ENCODE peak calls at places on chromosomes 6 and 20, in five cellular contexts. F is CD8-positive, alpha-beta T cell; T is fibroblast of the aortic adventitia; K is thoracic aorta; U is tibial artery. C is an unnamed sample.

GRCh38 chr6:7591770-7592169 is 1.8 kb downstream of the SNRNP48 start:
- DNase-seq in F (no peak), T (no peak), K (no peak), U (no peak), C (no peak)

GRCh38 chr6:111792914-111793700 is 80.1 kb downstream of the FYN start:
- DNase-seq in F (no peak), T (no peak), K (no peak), U (no peak), C (no peak)

GRCh38 chr20:24987873-24988835 is 4.4 kb downstream of the APMAP start:
- DNase-seq in F (no peak), T (no peak), K (no peak), U (no peak), C (no peak)

GRCh38 chr6:36633915-36634314 is 39.8 kb downstream of the SRSF3 start:
- DNase-seq in F (no peak), T (peak; percentile 97), K (no peak), U (peak; percentile 85), C (peak; percentile 53)

GRCh38 chr6:106069478-106069877 is 16.7 kb upstream of the PRDM1 start:
- DNase-seq in F (no peak), T (peak; percentile 93), K (no peak), U (no peak), C (peak; percentile 84)

GRCh38 chr6:167422934-167423333 is 98.0 kb downstream of the TTLL2 start:
- DNase-seq in F (no peak), T (no peak), K (no peak), U (no peak), C (no peak)

GRCh38 chr6:24517659-24518538 is 23.1 kb downstream of the ALDH5A1 start:
- DNase-seq in F (no peak), T (no peak), K (no peak), U (no peak), C (no peak)

GRCh38 chr6:47242483-47243386 is 67.0 kb downstream of the TNFRSF21 start:
- DNase-seq in F (peak; percentile 61), T (peak; percentile 90), K (no peak), U (peak; percentile 85), C (peak; percentile 85)

GRCh38 chr20:13800728-13801134 is 15.9 kb downstream of the NDUFAF5 start:
- DNase-seq in F (no peak), T (peak; percentile 99), K (peak; percentile 6), U (peak; percentile 71), C (peak; percentile 98)

GRCh38 chr6:136362421-136363090 is 72.9 kb upstream of the BCLAF1 start:
- DNase-seq in F (no peak), T (no peak), K (no peak), U (no peak), C (no peak)

GRCh38 chr20:10250902-10251301 is 32.3 kb downstream of the SNAP25 start:
- DNase-seq in F (no peak), T (no peak), K (no peak), U (no peak), C (no peak)

GRCh38 chr6:127776320-127776719 is 124.5 kb downstream of the THEMIS start:
- DNase-seq in F (no peak), T (no peak), K (no peak), U (no peak), C (no peak)

GRCh38 chr6:1388927-1389790 is at the start of gene FOXF2:
- DNase-seq in F (no peak), T (no peak), K (no peak), U (no peak), C (peak; percentile 31)

GRCh38 chr6:1389791-1390070 is 355 bp downstream of the FOXF2 start:
- DNase-seq in F (no peak), T (no peak), K (no peak), U (no peak), C (no peak)

GRCh38 chr6:1390071-1390804 is 862 bp downstream of the FOXF2 start:
- DNase-seq in F (no peak), T (peak; percentile 63), K (no peak), U (no peak), C (peak; percentile 69)

GRCh38 chr6:1391692-1392309 is 2.4 kb downstream of the FOXF2 start:
- DNase-seq in F (no peak), T (peak; percentile 47), K (no peak), U (no peak), C (no peak)

DNA sequence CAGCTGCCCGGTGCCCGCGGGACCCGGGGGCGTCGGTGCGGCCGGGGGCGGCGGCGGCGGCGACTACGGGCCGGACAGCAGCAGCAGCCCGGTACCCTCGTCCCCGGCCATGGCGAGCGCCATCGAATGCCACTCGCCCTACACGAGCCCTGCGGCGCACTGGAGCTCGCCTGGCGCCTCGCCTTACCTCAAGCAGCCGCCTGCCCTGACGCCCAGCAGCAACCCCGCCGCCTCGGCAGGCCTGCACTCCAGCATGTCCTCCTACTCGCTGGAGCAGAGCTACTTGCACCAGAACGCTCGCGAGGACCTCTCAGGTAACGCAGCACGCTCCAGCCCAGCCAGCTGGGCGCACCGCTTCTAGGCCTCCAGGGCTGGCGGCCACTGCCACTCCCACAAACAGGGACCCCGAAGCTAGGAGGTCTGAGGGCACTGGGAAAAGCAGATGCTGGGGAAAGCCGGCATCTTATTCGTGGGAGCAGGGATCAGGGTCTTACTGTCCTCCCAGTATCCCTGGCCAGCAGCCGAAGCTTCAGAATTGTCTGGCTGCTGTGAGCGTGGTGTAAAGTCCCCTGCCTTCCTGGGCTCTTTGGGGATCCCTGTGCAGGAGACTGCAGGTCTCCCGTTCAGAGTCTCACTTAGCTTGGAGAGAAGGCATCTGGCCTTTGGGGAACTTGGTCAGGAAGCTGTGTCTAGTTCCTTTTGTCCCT is 1.6 kb downstream of the FOXF2 start:
- DNase-seq in F (no peak), T (peak; percentile 54), K (no peak), U (no peak), C (peak; percentile 65)
- H3K4me3 ChIP-seq in F (no peak overlapping the region), T (peak overlapping the region; percentile 79), K (peak overlapping the region; percentile 65), U (peak overlapping the region; percentile 43), C (peak overlapping the region; percentile 71)

GRCh38 chr20:7094438-7094997 is 327.0 kb downstream of the BMP2 start:
- DNase-seq in F (no peak), T (peak; percentile 4), K (no peak), U (no peak), C (no peak)
- TF ChIP-seq CTCF in F (no peak), T (peak; percentile 30), K (no peak), U (no peak), C (peak; percentile 19)

GRCh38 chr6:28944412-28945006 is 20.7 kb upstream of the TRIM27 start:
- DNase-seq in F (peak; percentile 53), T (peak; percentile 91), K (no peak), U (no peak), C (peak; percentile 76)
- H3K4me3 ChIP-seq in F (peak overlapping the region; percentile 65), T (peak overlapping the region; percentile 66), K (peak overlapping the region; percentile 86), U (peak overlapping the region; percentile 57), C (peak overlapping the region; percentile 70)

GRCh38 chr6:161216616-161217205 is 57.1 kb downstream of the AGPAT4 start:
- DNase-seq in F (no peak), T (no peak), K (no peak), U (no peak), C (no peak)

GRCh38 chr6:161219336-161220079 is 54.4 kb downstream of the AGPAT4 start:
- DNase-seq in F (no peak), T (no peak), K (no peak), U (no peak), C (no peak)

GRCh38 chr6:161215876-161216615 is 57.8 kb downstream of the AGPAT4 start:
- DNase-seq in F (no peak), T (no peak), K (no peak), U (no peak), C (no peak)

GRCh38 chr6:161217631-161218030 is 56.2 kb downstream of the AGPAT4 start:
- DNase-seq in F (no peak), T (no peak), K (no peak), U (no peak), C (no peak)

GRCh38 chr6:161218222-161218621 is 55.6 kb downstream of the AGPAT4 start:
- DNase-seq in F (no peak), T (no peak), K (no peak), U (no peak), C (no peak)
- TF ChIP-seq CTCF in F (no peak), T (no peak), K (no peak), U (no peak), C (peak; percentile 18)

GRCh38 chr6:30880563-30881252 is 3.6 kb upstream of the DDR1 start:
- DNase-seq in F (no peak), T (no peak), K (no peak), U (no peak), C (no peak)
- H3K4me3 ChIP-seq in F (no peak overlapping the region), T (no peak overlapping the region), K (no peak overlapping the region), U (no peak overlapping the region), C (no peak overlapping the region)

GRCh38 chr20:62688855-62689460 is 19.7 kb upstream of the NTSR1 start:
- DNase-seq in F (no peak), T (no peak), K (no peak), U (no peak), C (no peak)
- TF ChIP-seq CTCF in F (no peak), T (no peak), K (no peak), U (no peak), C (no peak)

DNA sequence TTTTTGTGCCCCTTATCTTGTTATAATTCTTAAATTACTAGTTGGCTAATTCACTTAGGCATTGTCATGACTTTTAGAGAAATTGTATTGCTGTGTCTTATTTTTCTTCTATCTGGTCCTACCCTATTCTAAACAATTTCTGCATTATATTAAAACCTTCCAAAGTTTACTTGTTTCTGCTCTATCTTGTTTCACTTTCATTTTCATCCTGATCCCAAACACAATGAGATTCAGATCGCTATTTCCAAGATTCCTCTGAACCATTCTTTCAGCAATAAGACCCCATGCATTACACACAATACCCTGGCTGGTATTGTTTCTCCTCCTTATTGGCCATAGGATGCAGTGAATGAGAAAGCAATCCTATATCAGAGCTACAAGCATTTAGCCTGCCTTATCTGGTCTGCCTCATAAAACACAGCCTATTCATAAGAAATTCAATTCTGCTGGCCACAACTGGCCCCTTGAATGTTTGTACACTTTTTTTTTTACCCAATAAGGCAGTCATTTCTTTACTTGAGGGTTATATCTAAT is 69.9 kb upstream of the POU3F2 start:
- DNase-seq in F (no peak), T (peak; percentile 4), K (no peak), U (no peak), C (no peak)
- H3K4me3 ChIP-seq in F (no peak overlapping the region), T (peak overlapping the region; percentile 47), K (peak overlapping the region; percentile 43), U (no peak overlapping the region), C (peak overlapping the region; percentile 39)

C was measured in AG10803.